ENCODE peak calls at places on chromosome 14, in nine cellular contexts. V is ovary, E is Right ventricle myocardium inferior, K is T-helper 2 cell, W is ascending aorta, N is COR-L47, P is NB4, G is choroid plexus epithelial cell, U is nephron progenitor cell. R is an unnamed sample.

GRCh38 chr14:85317491-85318021 is 212.4 kb upstream of the FLRT2 start:
- DNase-seq in V (no peak), E (no peak), K (no peak), W (no peak), N (no peak), P (no peak), G (no peak), U (no peak), R (no peak)

GRCh38 chr14:66359500-66359899 is 126.7 kb upstream of the CCDC196 start:
- DNase-seq in V (no peak), E (no peak), K (peak; percentile 16), W (no peak), N (peak; percentile 67), P (peak; percentile 64), G (peak; percentile 88), U (peak; percentile 31), R (peak; percentile 5)

GRCh38 chr14:24576178-24576577 is at the start of gene CTSG:
- DNase-seq in V (no peak), E (no peak), K (no peak), W (no peak), N (no peak), P (peak; percentile 95), G (no peak), U (no peak), R (no peak)

GRCh38 chr14:71362282-71362681 is 455.0 kb downstream of the PCNX1 start:
- DNase-seq in V (no peak), E (no peak), K (no peak), W (no peak), N (no peak), P (peak; percentile 14), G (no peak), U (no peak), R (no peak)

GRCh38 chr14:70555890-70556289 is 21.1 kb upstream of the ADAM20 start:
- DNase-seq in V (no peak), E (peak; percentile 69), K (no peak), W (no peak), N (no peak), P (no peak), G (peak; percentile 50), U (no peak), R (no peak)

GRCh38 chr14:68663385-68664076 is 129.3 kb downstream of the ZFP36L1 start:
- DNase-seq in V (peak; percentile 7), E (no peak), K (peak; percentile 32), W (peak; percentile 62), N (no peak), P (no peak), G (no peak), U (no peak), R (no peak)

GRCh38 chr14:76784266-76784874 is 23.1 kb downstream of the VASH1 start:
- DNase-seq in V (no peak), E (no peak), K (no peak), W (no peak), N (no peak), P (no peak), G (no peak), U (no peak), R (no peak)

GRCh38 chr14:74891870-74892269 is 10.2 kb downstream of the DLST start:
- DNase-seq in V (no peak), E (no peak), K (no peak), W (no peak), N (no peak), P (no peak), G (peak; percentile 55), U (no peak), R (no peak)

GRCh38 chr14:101500061-101500460 is 61.2 kb upstream of the DIO3 start:
- DNase-seq in V (no peak), E (peak; percentile 37), K (no peak), W (no peak), N (no peak), P (no peak), G (no peak), U (no peak), R (no peak)

GRCh38 chr14:50109342-50109741 is 7.0 kb downstream of the VCPKMT start:
- DNase-seq in V (no peak), E (no peak), K (no peak), W (no peak), N (no peak), P (no peak), G (peak; percentile 63), U (no peak), R (no peak)

GRCh38 chr14:24915403-24915921 is 134.5 kb downstream of the STXBP6 start:
- DNase-seq in V (no peak), E (no peak), K (no peak), W (no peak), N (no peak), P (no peak), G (no peak), U (no peak), R (no peak)

GRCh38 chr14:61475316-61475715 is 153.9 kb downstream of the PRKCH start:
- DNase-seq in V (no peak), E (no peak), K (no peak), W (no peak), N (peak; percentile 77), P (peak; percentile 83), G (peak; percentile 93), U (peak; percentile 24), R (peak; percentile 24)

R was measured in NCI-H1048.